ENCODE peak calls at places on chromosomes 12 and 14, in five cellular contexts. S, I, L, O and Y are unnamed samples.

GRCh38 chr12:50572275-50572674 is 67.5 kb downstream of the DIP2B start:
- DNase-seq in O (peak; percentile 96), I (no peak), S (no peak), L (peak; percentile 93), Y (peak; percentile 80)

GRCh38 chr12:44285321-44285720 is 449.4 kb downstream of the TMEM117 start:
- DNase-seq in O (no peak), L (no peak), I (no peak), S (no peak), Y (no peak)

GRCh38 chr12:110349521-110350151 is 53.9 kb downstream of the ANAPC7 start:
- DNase-seq in I (no peak), S (no peak), O (no peak), L (peak; percentile 41), Y (no peak)

GRCh38 chr14:104389326-104390220 is 190.0 kb upstream of the C14orf180 start:
- DNase-seq in I (peak; percentile 96), O (no peak), L (no peak), S (peak; percentile 51), Y (no peak)

GRCh38 chr12:44976246-44976645 is 74.7 kb downstream of the DBX2 start:
- DNase-seq in O (no peak), S (no peak), L (peak; percentile 0), I (no peak), Y (no peak)

GRCh38 chr14:68593806-68594536 is 198.9 kb downstream of the ZFP36L1 start:
- DNase-seq in I (no peak), L (peak; percentile 30), O (no peak), S (no peak), Y (no peak)

GRCh38 chr12:14408208-14408607 is 42.7 kb downstream of the ATF7IP start:
- DNase-seq in S (no peak), O (peak; percentile 54), I (no peak), L (peak; percentile 53), Y (no peak)

GRCh38 chr12:3418609-3419469 is 72.2 kb upstream of the PRMT8 start:
- DNase-seq in I (no peak), O (no peak), S (no peak), L (no peak), Y (no peak)

GRCh38 chr12:84413656-84414055 is 498.9 kb downstream of the SLC6A15 start:
- DNase-seq in S (no peak), O (peak; percentile 70), L (no peak), I (no peak), Y (no peak)

GRCh38 chr12:123041042-123041531 is 60.6 kb downstream of the ARL6IP4 start:
- DNase-seq in O (no peak), S (no peak), I (no peak), L (no peak), Y (no peak)

GRCh38 chr14:66568220-66568619 is 60.3 kb downstream of the GPHN start:
- DNase-seq in O (no peak), S (no peak), L (peak; percentile 4), I (no peak), Y (no peak)

GRCh38 chr12:50655374-50655921 is 108.5 kb upstream of the ATF1 start:
- DNase-seq in O (no peak), S (no peak), I (no peak), L (no peak), Y (no peak)

GRCh38 chr14:74135386-74135785 is 50.6 kb downstream of the LIN52 start:
- DNase-seq in S (no peak), L (peak; percentile 92), I (no peak), O (no peak), Y (no peak)

GRCh38 chr14:63454863-63455622 is 88.1 kb downstream of the PPP2R5E start:
- DNase-seq in S (no peak), I (no peak), L (peak; percentile 63), O (peak; percentile 41), Y (no peak)

GRCh38 chr12:119259483-119259882 is 75.0 kb upstream of the CCDC60 start:
- DNase-seq in I (no peak), O (no peak), L (no peak), S (no peak), Y (no peak)

GRCh38 chr14:76975865-76976622 is 52.5 kb downstream of the IRF2BPL start:
- DNase-seq in O (no peak), L (no peak), I (no peak), S (no peak), Y (no peak)

GRCh38 chr14:94394025-94394493 is 5.7 kb upstream of the SERPINA1 start:
- DNase-seq in L (no peak), O (no peak), I (no peak), S (no peak), Y (no peak)

GRCh38 chr12:121111684-121112083 is 21.0 kb upstream of the P2RX7 start:
- DNase-seq in L (no peak), O (no peak), S (no peak), I (no peak), Y (no peak)

GRCh38 chr12:22850185-22850584 is 225.2 kb downstream of the ETNK1 start:
- DNase-seq in S (no peak), O (no peak), I (no peak), L (no peak), Y (no peak)

GRCh38 chr12:69534389-69534822 is 50.9 kb upstream of the CCT2 start:
- DNase-seq in I (no peak), L (peak; percentile 100), O (peak; percentile 97), S (no peak), Y (peak; percentile 98)

GRCh38 chr14:101707863-101708620 is 53.5 kb upstream of the PPP2R5C start:
- DNase-seq in I (peak; percentile 79), L (no peak), S (no peak), O (no peak), Y (no peak)

GRCh38 chr12:53402871-53403270 is 20.8 kb upstream of the AMHR2 start:
- DNase-seq in L (no peak), O (no peak), I (no peak), S (no peak), Y (no peak)

GRCh38 chr12:46722737-46723136 is 103.1 kb downstream of the SLC38A4 start:
- DNase-seq in I (no peak), L (peak; percentile 20), O (no peak), S (no peak), Y (no peak)

GRCh38 chr12:29741342-29742241 is 42.1 kb downstream of the TMTC1 start:
- DNase-seq in L (peak; percentile 95), S (no peak), I (no peak), O (peak; percentile 70), Y (peak; percentile 21)

GRCh38 chr12:26770239-26771070 is 62.5 kb downstream of the ITPR2 start:
- DNase-seq in S (no peak), O (no peak), I (no peak), L (no peak), Y (no peak)

DNA sequence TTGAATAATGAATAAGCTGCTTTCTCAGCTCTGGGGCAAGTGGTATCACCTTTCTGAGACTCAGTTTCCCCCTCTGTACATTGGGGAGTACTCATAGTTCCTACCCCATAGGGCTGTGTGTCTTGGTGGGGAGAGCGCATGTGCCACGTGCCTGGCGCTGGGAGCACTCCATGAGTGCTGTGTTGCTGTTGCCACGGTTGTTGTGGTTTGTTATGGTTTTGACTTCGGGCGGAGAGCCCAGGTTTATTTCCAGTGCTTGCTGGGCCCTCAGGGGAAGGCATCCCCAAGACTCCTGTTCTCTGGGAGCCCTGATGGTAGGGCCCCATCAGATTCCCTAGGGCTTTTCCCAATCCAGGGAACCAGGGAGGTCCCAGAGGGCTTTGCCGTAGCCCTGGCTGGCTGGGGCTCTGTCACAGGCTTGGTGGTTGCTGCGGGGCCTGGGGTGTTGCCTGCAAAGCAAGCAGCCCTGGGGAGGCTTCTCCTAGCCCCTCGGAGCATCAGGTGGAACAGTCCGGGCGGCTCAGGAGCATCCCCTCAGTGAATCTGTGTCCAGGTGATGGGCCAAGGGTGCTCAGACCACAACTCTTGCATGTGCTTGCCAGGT is 18.6 kb downstream of the SH2B3 start:
- DNase-seq in I (no peak), L (no peak), O (no peak), S (no peak), Y (no peak)
- H3K36me3 ChIP-seq in I (no peaks in the 10 kb centered on the region), L (no peaks in the 10 kb centered on the region), O (peaks cover 15% of the 10 kb centered on the region), S (peaks cover 12% of the 10 kb centered on the region), Y (peaks cover 7% of the 10 kb centered on the region)

GRCh38 chr14:80930095-80930494 is 11.4 kb downstream of the CEP128 start:
- DNase-seq in L (no peak), O (no peak), I (no peak), S (no peak), Y (no peak)
- H3K4me3 ChIP-seq in L (no peak overlapping the region), O (no peak overlapping the region), I (no peak overlapping the region), S (no peak overlapping the region), Y (no peak overlapping the region)

GRCh38 chr14:103151270-103151933 is 28.1 kb downstream of the TNFAIP2 start:
- DNase-seq in L (no peak), O (peak; percentile 5), S (no peak), I (no peak), Y (no peak)

GRCh38 chr14:103156733-103157411 is 33.6 kb downstream of the TNFAIP2 start:
- DNase-seq in S (no peak), I (no peak), O (no peak), L (no peak), Y (no peak)

GRCh38 chr14:103157969-103158368 is 34.7 kb downstream of the TNFAIP2 start:
- DNase-seq in I (no peak), O (no peak), S (no peak), L (no peak), Y (no peak)

GRCh38 chr14:103155826-103156394 is 32.6 kb downstream of the TNFAIP2 start:
- DNase-seq in O (no peak), I (no peak), L (no peak), S (no peak), Y (no peak)

GRCh38 chr14:103155013-103155412 is 31.8 kb downstream of the TNFAIP2 start:
- DNase-seq in L (peak; percentile 54), I (no peak), O (peak; percentile 24), S (no peak), Y (no peak)
- H3K36me3 ChIP-seq in L (no peaks in the 10 kb centered on the region), I (no peaks in the 10 kb centered on the region), O (no peaks in the 10 kb centered on the region), S (no peaks in the 10 kb centered on the region), Y (no peaks in the 10 kb centered on the region)

DNA sequence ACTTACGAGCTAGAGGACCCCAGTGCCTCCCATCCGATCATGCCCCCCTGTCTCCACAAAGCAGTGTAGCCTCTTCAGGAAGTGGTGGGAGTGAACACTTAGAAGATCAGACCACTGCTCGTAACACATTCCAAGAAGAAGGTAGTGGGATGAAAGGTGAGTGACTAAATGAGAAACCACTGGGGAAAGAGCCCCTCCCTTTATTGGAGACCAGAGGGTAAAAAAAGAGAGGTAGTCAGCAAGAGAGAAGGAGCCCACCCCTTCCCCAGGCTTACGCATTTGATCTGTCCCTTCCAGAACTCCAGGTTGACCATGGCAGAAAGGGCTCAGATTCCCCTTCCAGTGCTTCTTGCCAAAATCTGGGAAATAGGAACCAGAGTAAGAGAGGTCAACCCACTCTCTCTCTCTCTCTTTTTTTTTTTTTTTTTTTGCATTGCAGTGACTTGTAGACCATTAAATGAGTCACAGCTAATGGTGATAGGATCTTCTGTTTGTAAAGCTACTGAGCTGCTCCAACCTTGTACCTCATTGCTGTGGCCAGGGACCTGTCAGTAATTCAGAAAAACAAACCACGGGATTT is 165.4 kb downstream of the GCH1 start:
- DNase-seq in I (no peak), O (no peak), S (no peak), L (peak; percentile 75), Y (peak; percentile 15)
- H3K4me3 ChIP-seq in I (no peak overlapping the region), O (no peak overlapping the region), S (no peak overlapping the region), L (no peak overlapping the region), Y (no peak overlapping the region)

GRCh38 chr12:16218934-16219718 is 58.4 kb downstream of the SLC15A5 start:
- DNase-seq in L (no peak), I (no peak), S (no peak), O (no peak), Y (no peak)
- H3K36me3 ChIP-seq in L (no peaks in the 10 kb centered on the region), I (no peaks in the 10 kb centered on the region), S (no peaks in the 10 kb centered on the region), O (no peaks in the 10 kb centered on the region), Y (no peaks in the 10 kb centered on the region)

GRCh38 chr12:48026081-48026827 is 22.0 kb upstream of the COL2A1 start:
- DNase-seq in L (no peak), O (no peak), S (no peak), I (no peak), Y (no peak)
- H3K4me3 ChIP-seq in L (no peak overlapping the region), O (no peak overlapping the region), S (no peak overlapping the region), I (no peak overlapping the region), Y (no peak overlapping the region)